ENCODE peak calls at places on chromosome 20, in four cellular contexts. R is H1, W is WTC11, P is A549. F is an unnamed sample.

GRCh38 chr20:5654557-5654956 is 95.6 kb upstream of the SHLD1 start:
- DNase-seq in R (no peak), P (peak; percentile 95), W (no peak), F (peak; percentile 48)

GRCh38 chr20:59448828-59449444 is 148.5 kb downstream of the EDN3 start:
- DNase-seq in R (no peak), P (no peak), W (no peak), F (no peak)

GRCh38 chr20:22382742-22383141 is 201.6 kb downstream of the FOXA2 start:
- DNase-seq in W (no peak), R (no peak), P (no peak), F (no peak)

GRCh38 chr20:56628873-56629463 is at the start of gene TFAP2C:
- DNase-seq in W (peak; percentile 75), P (peak; percentile 89), R (peak; percentile 78), F (peak; percentile 74)

GRCh38 chr20:29873946-29874345 is 1383.5 kb upstream of the DEFB115 start:
- DNase-seq in P (no peak), R (peak; percentile 49), W (peak; percentile 65), F (no peak)

GRCh38 chr20:12528591-12529041 is 480.2 kb upstream of the SPTLC3 start:
- DNase-seq in W (no peak), P (no peak), R (no peak), F (no peak)

GRCh38 chr20:53597085-53597482 is 3.4 kb upstream of the ZNF217 start:
- DNase-seq in W (no peak), P (no peak), R (peak; percentile 27), F (no peak)

GRCh38 chr20:32560989-32561830 is 23.9 kb downstream of the NOL4L start:
- DNase-seq in R (peak; percentile 62), P (no peak), W (no peak), F (no peak)

GRCh38 chr20:8361008-8361652 is 229.1 kb downstream of the PLCB1 start:
- DNase-seq in R (no peak), P (no peak), W (no peak), F (no peak)

GRCh38 chr20:54152227-54153040 is 21.4 kb downstream of the CYP24A1 start:
- DNase-seq in W (no peak), R (no peak), P (peak; percentile 40), F (no peak)

GRCh38 chr20:38723982-38724602 is at the start of gene SLC32A1:
- DNase-seq in P (no peak), R (peak; percentile 71), W (peak; percentile 54), F (peak; percentile 23)

GRCh38 chr20:32524871-32525501 is 60.1 kb downstream of the NOL4L start:
- DNase-seq in W (no peak), P (no peak), R (no peak), F (no peak)

GRCh38 chr20:22807646-22808045 is 223.3 kb upstream of the FOXA2 start:
- DNase-seq in W (no peak), P (no peak), R (peak; percentile 29), F (no peak)

GRCh38 chr20:43681991-43682410 is 15.1 kb downstream of the MYBL2 start:
- DNase-seq in W (no peak), P (no peak), R (no peak), F (peak; percentile 12)

GRCh38 chr20:588932-589672 is 21.0 kb downstream of the TCF15 start:
- DNase-seq in P (no peak), R (peak; percentile 54), W (no peak), F (no peak)

GRCh38 chr20:1322511-1323245 is 6.3 kb downstream of the SDCBP2 start:
- DNase-seq in R (no peak), W (no peak), P (no peak), F (no peak)

GRCh38 chr20:17747431-17747846 is 47.7 kb downstream of the BANF2 start:
- DNase-seq in W (no peak), P (peak; percentile 60), R (no peak), F (no peak)

GRCh38 chr20:23782366-23782983 is 31.7 kb upstream of the CST1 start:
- DNase-seq in P (peak; percentile 40), R (peak; percentile 83), W (no peak), F (peak; percentile 21)

GRCh38 chr20:17485017-17485416 is 46.2 kb downstream of the BFSP1 start:
- DNase-seq in R (no peak), W (no peak), P (no peak), F (no peak)

GRCh38 chr20:59023616-59024015 is 4.4 kb downstream of the TUBB1 start:
- DNase-seq in R (no peak), W (no peak), P (no peak), F (no peak)

GRCh38 chr20:768426-768978 is at the start of gene SLC52A3:
- DNase-seq in W (peak; percentile 73), R (peak; percentile 80), P (peak; percentile 74), F (peak; percentile 45)

GRCh38 chr20:6916938-6917337 is 149.5 kb downstream of the BMP2 start:
- DNase-seq in W (no peak), P (no peak), R (no peak), F (no peak)

GRCh38 chr20:6651016-6651415 is 116.5 kb upstream of the BMP2 start:
- DNase-seq in P (no peak), R (no peak), W (no peak), F (no peak)

GRCh38 chr20:46022411-46023147 is 6.4 kb upstream of the SLC12A5 start:
- DNase-seq in R (peak; percentile 92), W (peak; percentile 87), P (peak; percentile 51), F (peak; percentile 78)

GRCh38 chr20:46023999-46024398 is 5.0 kb upstream of the SLC12A5 start:
- DNase-seq in W (no peak), R (no peak), P (no peak), F (no peak)

GRCh38 chr20:46020515-46020914 is 8.5 kb upstream of the SLC12A5 start:
- DNase-seq in R (no peak), W (no peak), P (no peak), F (no peak)

GRCh38 chr20:46023148-46023484 is 5.9 kb upstream of the SLC12A5 start:
- DNase-seq in W (no peak), P (no peak), R (no peak), F (no peak)

GRCh38 chr20:46021361-46022359 is 7.4 kb upstream of the SLC12A5 start:
- DNase-seq in R (peak; percentile 100), P (peak; percentile 69), W (peak; percentile 98), F (peak; percentile 93)
- TF ChIP-seq JUN in R (no peak), P (peak; percentile 65), W (no peak), F (no peak)

DNA sequence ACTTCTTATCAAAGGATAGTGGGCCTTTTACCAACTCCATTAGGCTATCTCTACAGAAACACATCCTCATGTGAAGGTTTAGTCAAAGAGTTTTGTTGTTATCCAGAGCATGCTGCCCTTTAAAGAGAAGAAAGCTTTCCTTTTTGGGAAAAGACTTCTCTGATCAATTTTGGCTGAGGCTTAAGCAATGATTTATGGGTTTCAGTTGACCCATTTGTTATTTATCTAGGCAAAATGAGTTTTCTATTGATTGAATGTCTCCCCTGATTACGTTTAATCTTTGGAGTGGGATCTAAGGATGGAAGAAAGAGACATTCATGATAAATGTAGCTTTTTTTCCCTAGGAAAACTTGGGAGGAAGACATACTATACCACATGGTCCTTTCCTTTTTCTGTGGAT is 326.6 kb upstream of the JAG1 start:
- DNase-seq in R (no peak), P (no peak), W (no peak), F (no peak)
- TF ChIP-seq JUN in R (no peak), P (no peak), W (no peak), F (no peak)

DNA sequence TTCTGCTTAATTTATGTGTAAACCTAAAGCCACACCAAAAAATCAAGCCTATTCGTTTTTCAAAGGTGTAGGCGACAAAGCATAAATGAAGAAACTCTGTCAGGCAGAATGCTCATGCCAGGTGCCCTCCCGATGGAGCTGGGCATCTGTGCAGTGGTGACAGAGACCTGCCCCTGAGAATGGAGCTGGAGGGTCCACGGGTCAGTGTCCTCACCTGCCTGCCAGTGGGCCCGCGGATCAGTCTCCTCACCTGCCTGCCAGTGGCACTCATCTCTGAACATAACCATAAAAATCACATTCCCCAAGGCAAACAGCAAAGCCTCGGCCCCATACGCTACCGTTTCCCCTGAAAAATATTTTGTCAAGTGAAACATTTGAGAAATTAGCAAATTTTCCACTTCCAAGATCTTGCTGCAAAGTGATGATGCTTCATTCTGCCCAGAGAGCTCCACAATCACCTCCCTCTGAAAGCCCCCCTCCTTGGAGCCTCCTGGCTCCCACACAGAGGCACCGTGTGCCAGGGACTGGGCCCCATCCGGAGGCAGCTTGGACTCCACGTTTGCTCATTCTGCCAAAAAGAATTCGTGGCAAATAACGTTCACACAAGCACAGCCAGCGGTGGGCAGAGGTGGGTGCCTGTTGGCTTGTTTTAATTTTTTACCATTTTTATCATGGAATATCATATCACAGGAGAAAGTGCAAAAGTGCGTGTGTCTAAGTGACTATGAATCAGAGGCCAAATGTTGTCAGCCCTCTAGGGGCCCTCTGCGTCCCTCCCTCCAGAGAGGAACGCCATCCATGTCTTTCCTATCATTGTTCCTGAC is 88.8 kb downstream of the YTHDF1 start:
- DNase-seq in R (no peak), P (no peak), W (peak; percentile 8), F (no peak)
- TF ChIP-seq JUN in R (no peak), P (no peak), W (no peak), F (no peak)

GRCh38 chr20:50333856-50334255 is 143.2 kb downstream of the CEBPB start:
- DNase-seq in R (no peak), W (no peak), P (no peak), F (no peak)

GRCh38 chr20:50333131-50333530 is 142.5 kb downstream of the CEBPB start:
- DNase-seq in P (no peak), W (no peak), R (no peak), F (no peak)

GRCh38 chr20:50330504-50331313 is 140.1 kb downstream of the CEBPB start:
- DNase-seq in P (no peak), R (no peak), W (no peak), F (no peak)

GRCh38 chr20:50331469-50332251 is 141.0 kb downstream of the CEBPB start:
- DNase-seq in P (no peak), R (no peak), W (no peak), F (no peak)

GRCh38 chr20:50332491-50332980 is 141.9 kb downstream of the CEBPB start:
- DNase-seq in W (no peak), R (no peak), P (no peak), F (no peak)
- TF ChIP-seq JUN in W (no peak), R (no peak), P (no peak), F (no peak)

GRCh38 chr20:36802326-36803223 is 29.0 kb upstream of the DSN1 start:
- DNase-seq in W (no peak), P (no peak), R (no peak), F (no peak)
- TF ChIP-seq JUN in W (no peak), P (no peak), R (no peak), F (no peak)

DNA sequence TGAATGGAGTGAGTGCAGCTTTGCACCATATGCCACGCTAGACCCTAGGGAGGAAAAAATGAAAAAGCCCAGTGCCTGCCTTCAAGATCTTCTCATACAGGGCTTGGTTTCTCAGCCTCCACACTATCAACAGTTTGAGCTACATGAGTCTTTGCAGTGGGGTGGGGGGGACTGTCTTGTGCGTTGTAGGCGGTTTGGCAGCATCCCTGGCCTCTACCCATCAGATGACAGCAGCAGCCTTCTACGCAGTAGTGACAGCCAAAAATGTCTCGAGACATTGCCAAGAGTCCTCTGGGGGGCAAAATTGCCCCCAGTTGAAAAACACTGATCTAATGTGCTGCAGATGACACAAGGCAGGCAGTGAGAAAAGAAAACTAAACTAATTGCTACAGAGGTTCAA is 6.2 kb downstream of the CDH22 start:
- DNase-seq in P (no peak), R (no peak), W (no peak), F (no peak)
- TF ChIP-seq JUN in P (no peak), R (no peak), W (no peak), F (no peak)

GRCh38 chr20:10329387-10330005 is 104.5 kb downstream of the MKKS start:
- DNase-seq in W (no peak), P (no peak), R (no peak), F (no peak)
- TF ChIP-seq JUN in W (no peak), P (no peak), R (no peak), F (no peak)

GRCh38 chr20:35571566-35571965 is 29.7 kb downstream of the ERGIC3 start:
- DNase-seq in P (no peak), W (no peak), R (no peak), F (no peak)
- TF ChIP-seq JUN in P (no peak), W (no peak), R (no peak), F (no peak)